ENCODE peak calls at places on chromosomes 7 and 10, in four cellular contexts. B is GM12878, I is K562, J is HepG2. V is an unnamed sample.

GRCh38 chr10:109964318-109964717 is 41.0 kb upstream of the XPNPEP1 start:
- DNase-seq in B (no peak), I (no peak), J (no peak), V (no peak)

GRCh38 chr10:80855348-80855971 is 317.8 kb downstream of the SH2D4B start:
- DNase-seq in B (peak; percentile 13), I (peak; percentile 20), J (peak; percentile 2), V (no peak)

GRCh38 chr10:58995058-58995596 is 181.3 kb upstream of the PHYHIPL start:
- DNase-seq in B (no peak), I (no peak), J (no peak), V (no peak)

GRCh38 chr10:114664127-114664526 is 6.1 kb upstream of the ABLIM1 start:
- DNase-seq in B (no peak), I (no peak), J (no peak), V (no peak)

GRCh38 chr7:15581352-15581951 is 19.6 kb upstream of the AGMO start:
- DNase-seq in B (no peak), I (no peak), J (no peak), V (no peak)

GRCh38 chr7:103689262-103689661 is 243.3 kb upstream of the SLC26A5 start:
- DNase-seq in B (no peak), I (no peak), J (no peak), V (no peak)

GRCh38 chr10:115432188-115432819 is 339.1 kb downstream of the ATRNL1 start:
- DNase-seq in B (no peak), I (no peak), J (peak; percentile 31), V (peak; percentile 3)

GRCh38 chr10:101284171-101285092 is 55.2 kb upstream of the LBX1 start:
- DNase-seq in B (no peak), I (no peak), J (no peak), V (no peak)

GRCh38 chr7:41881313-41882130 is 178.6 kb upstream of the INHBA start:
- DNase-seq in B (peak; percentile 98), I (no peak), J (no peak), V (no peak)

GRCh38 chr7:134660961-134661376 is 14.3 kb downstream of the BPGM start:
- DNase-seq in B (no peak), I (no peak), J (no peak), V (peak; percentile 86)

GRCh38 chr7:30896783-30897617 is 14.7 kb upstream of the AQP1 start:
- DNase-seq in B (no peak), I (peak; percentile 89), J (no peak), V (no peak)

GRCh38 chr10:131387018-131387529 is 75.6 kb upstream of the TCERG1L start:
- DNase-seq in B (no peak), I (no peak), J (no peak), V (no peak)

GRCh38 chr10:61904711-61905445 is 3.4 kb downstream of the ARID5B start:
- DNase-seq in B (peak; percentile 75), I (peak; percentile 50), J (peak; percentile 75), V (peak; percentile 79)

GRCh38 chr7:17521437-17521836 is 223.0 kb downstream of the AHR start:
- DNase-seq in B (no peak), I (no peak), J (no peak), V (peak; percentile 93)

DNA sequence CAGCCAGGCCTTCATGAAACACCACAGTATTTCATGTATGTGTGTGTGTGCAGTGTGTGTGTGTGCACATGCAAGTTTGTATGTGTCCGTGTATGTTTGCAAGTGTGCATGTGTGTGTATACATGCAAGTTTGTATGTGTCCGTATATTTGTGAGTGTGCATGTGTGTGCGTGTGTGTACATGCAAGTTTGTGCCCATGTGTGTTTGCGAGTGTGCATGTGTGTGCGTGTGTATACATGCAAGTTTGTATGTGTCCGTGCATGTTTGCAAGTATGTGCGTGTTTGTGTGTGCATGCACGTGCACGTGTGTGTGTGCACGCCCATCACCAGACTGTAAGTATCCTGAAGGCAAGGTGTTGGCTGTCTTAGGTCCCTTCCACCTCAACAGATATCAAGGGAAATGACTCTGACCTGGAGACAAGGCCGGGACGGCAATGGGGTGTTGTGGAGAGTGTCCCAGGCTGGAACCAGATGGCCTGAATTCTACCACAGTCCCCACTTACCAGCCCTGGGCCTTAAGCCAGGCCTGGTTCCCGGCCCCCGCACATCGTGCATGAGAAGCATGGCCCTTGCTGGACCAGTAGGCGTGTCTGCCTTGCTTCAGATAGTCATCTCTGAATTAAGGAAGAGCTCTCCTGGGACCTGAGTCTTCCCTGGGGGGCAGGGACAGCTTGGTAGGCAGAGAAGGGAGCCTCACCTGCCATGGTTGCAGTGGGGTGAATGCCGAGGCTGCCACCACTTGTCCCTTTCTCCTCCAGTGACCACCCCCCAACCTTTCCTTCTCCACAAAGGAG is 140.0 kb downstream of the GRK5 start:
- DNase-seq in B (no peak), I (no peak), J (no peak), V (no peak)
- TF ChIP-seq MYC in B (no peak), I (no peak), J (no peak), V (no peak)

GRCh38 chr10:99539120-99539519 is 6.4 kb downstream of the NKX2-3 start:
- DNase-seq in B (no peak), I (no peak), J (no peak), V (no peak)

GRCh38 chr10:99540673-99541531 is 8.2 kb downstream of the NKX2-3 start:
- DNase-seq in B (no peak), I (no peak), J (no peak), V (no peak)

GRCh38 chr10:99538287-99538917 is 5.7 kb downstream of the NKX2-3 start:
- DNase-seq in B (no peak), I (no peak), J (no peak), V (no peak)

GRCh38 chr10:99539820-99540219 is 7.1 kb downstream of the NKX2-3 start:
- DNase-seq in B (no peak), I (no peak), J (no peak), V (no peak)

DNA sequence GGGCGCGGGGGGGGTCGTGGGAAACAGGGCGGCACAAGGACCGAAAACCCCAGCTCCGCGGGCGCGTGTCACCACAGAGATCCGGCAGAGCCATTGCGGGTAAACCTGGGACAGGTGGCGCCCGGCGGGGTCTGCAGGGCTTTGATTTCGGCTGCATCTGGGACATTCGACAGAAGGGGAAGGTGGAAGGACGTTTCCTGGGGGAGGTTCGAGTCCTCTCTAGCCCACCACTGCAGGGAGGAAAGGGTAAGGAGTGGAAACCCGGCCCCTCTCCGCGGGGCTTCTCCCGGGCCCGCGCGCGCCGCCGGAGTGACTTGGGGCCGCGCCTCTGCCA is 7.6 kb downstream of the NKX2-3 start:
- DNase-seq in B (no peak), I (no peak), J (no peak), V (no peak)
- TF ChIP-seq EZH2 in B (no peak), I (no peak), J (no peak), V (peak; percentile 84)

DNA sequence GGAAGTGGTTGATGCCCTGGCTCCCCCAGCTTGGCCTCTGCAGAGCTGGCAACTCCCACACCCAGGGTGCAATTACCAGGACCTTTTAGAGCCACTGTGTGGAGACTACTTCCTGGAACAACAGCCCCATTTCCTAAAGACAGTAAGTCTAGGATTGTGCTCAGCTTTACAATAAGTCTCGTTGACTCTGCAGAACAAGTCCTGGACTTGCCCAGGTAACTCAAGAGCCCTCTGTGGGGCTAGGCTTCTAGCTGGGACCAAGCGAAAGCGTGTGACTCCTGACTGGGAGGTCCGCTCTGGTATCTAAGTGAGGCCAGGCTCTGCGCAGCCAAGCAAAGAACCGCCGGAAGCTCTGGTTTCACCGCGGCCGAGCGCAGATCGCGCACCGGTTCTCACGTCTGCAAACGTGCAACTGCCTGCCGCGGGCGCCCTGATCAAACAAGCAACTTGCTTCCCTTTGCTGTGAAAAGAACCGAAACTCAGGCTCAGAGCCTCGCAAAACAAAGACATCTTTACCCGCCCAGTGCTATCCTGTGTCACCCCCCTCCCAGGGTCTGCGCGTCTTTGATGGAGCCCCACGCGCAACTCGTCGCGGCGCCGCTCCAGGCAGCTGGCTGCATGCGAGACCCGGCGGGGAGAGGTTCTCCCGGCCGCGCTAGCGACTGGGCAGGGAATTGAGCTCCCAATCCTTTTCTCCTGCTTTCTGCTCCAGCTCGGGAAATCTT is 4.4 kb upstream of the PDLIM1 start:
- DNase-seq in B (peak; percentile 96), I (peak; percentile 27), J (no peak), V (peak; percentile 61)
- TF ChIP-seq POLR2AphosphoS5 in B (peak; percentile 93), I (peak; percentile 19), J (no peak), V (no peak)

DNA sequence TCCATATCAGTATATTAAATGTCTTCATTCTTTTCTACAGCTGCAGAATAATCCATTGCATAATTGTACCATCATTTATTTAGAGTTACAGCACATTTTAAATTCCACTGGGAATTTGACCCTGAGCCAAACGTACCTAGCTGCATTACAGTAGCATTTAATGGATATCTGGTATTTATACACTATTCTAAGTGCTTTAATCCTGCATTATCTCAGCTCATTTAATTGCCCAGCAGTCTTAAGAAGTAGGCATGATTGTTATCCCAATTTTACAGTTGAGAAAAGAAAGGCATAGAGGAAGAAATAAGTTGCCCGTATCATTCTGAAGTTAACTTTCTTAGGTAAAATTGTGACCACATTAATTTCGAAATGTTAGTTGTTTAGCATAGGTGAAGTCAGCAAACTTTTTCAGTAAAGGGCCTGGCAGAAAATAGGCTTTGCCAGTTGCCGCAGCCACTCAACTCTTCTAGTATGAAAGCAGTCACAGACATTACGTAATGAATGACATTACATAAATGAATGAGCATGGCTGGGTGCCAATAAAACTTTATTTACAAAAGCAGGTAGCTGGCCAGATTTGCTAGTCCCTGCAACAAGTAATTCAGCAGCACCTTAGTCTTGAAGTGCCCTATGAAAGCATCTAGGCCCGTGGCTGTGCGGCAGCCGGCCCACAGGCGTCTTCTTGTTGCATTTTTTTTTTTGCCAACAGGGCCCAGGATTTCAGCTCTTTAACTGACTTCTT is 30.0 kb downstream of the GUSB start:
- DNase-seq in B (no peak), I (no peak), J (no peak), V (no peak)
- TF ChIP-seq MYC in B (no peak), I (no peak), J (no peak), V (no peak)

GRCh38 chr7:150926066-150926465 is 52.1 kb downstream of the KCNH2 start:
- DNase-seq in B (no peak), I (no peak), J (no peak), V (no peak)
- TF ChIP-seq EZH2 in B (no peak), I (no peak), J (no peak), V (no peak)

GRCh38 chr10:70192325-70192966 is 22.1 kb upstream of the SAR1A start:
- DNase-seq in B (no peak), I (no peak), J (peak; percentile 17), V (no peak)

GRCh38 chr10:70193391-70193844 is 23.1 kb upstream of the SAR1A start:
- DNase-seq in B (no peak), I (no peak), J (no peak), V (no peak)

GRCh38 chr10:70191161-70191770 is 21.0 kb upstream of the SAR1A start:
- DNase-seq in B (no peak), I (no peak), J (no peak), V (no peak)

GRCh38 chr10:70190581-70190980 is 20.3 kb upstream of the SAR1A start:
- DNase-seq in B (no peak), I (no peak), J (no peak), V (no peak)

GRCh38 chr10:70191906-70192305 is 21.6 kb upstream of the SAR1A start:
- DNase-seq in B (no peak), I (no peak), J (no peak), V (no peak)
- TF ChIP-seq POLR2AphosphoS5 in B (no peak), I (no peak), J (no peak), V (no peak)

DNA sequence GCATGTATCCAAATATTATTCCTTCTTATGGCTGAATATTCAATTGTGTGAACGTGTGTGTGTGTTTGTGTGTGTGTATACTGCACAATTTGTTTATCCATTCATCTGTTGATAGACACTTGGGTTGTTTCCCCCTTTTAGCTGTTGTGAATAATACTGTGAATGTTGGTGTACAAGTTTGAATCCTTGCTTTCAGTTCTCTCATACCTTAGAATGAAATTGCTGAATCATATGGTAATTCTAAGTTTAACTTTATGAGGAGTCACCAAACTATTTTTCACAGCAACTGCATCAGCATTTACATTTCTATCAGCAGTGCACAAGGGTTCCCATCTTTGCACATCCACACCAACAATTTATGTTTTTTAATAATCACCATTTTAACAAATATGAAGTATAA is 86.9 kb upstream of the GATAD1 start:
- DNase-seq in B (no peak), I (no peak), J (no peak), V (no peak)
- TF ChIP-seq MYC in B (no peak), I (no peak), J (no peak), V (no peak)

V was measured in endothelial cell of umbilical vein.